ENCODE peak calls at places on chromosomes 3 and 15, in five cellular contexts. H is AG09309, K is NB4, Y is fibroblast of lung, B is GM12878. F is an unnamed sample.

GRCh38 chr3:134449277-134449676 is 36.5 kb downstream of the ANAPC13 start:
- DNase-seq in H (no peak), K (peak), Y (no peak), B (no peak), F (no peak)

GRCh38 chr3:196063456-196063855 is 18.4 kb downstream of the TFRC start:
- DNase-seq in B (no peak), K (no peak), Y (peak), H (peak), F (no peak)

GRCh38 chr3:156448300-156448699 is 106.6 kb downstream of the SSR3 start:
- DNase-seq in B (no peak), K (peak), Y (peak), H (peak), F (no peak)

GRCh38 chr3:126014252-126014651 is 45.3 kb downstream of the ROPN1B start:
- DNase-seq in H (no peak), B (no peak), Y (peak), K (no peak), F (peak)

GRCh38 chr15:65952425-65953053 is 83.2 kb downstream of the RAB11A start:
- DNase-seq in Y (peak), K (peak), B (no peak), H (peak), F (peak)

GRCh38 chr15:77644543-77645247 is 12.0 kb upstream of the LINGO1 start:
- DNase-seq in B (no peak), Y (no peak), H (no peak), K (no peak), F (no peak)

GRCh38 chr3:111539351-111540331 is 2.4 kb upstream of the CD96 start:
- DNase-seq in K (peak), B (peak), H (no peak), Y (peak), F (no peak)

GRCh38 chr3:195859061-195859845 is 47.5 kb upstream of the MUC4 start:
- DNase-seq in H (no peak), Y (peak), B (no peak), K (peak), F (no peak)

GRCh38 chr15:75723171-75723846 is 10.7 kb upstream of the CSPG4 start:
- DNase-seq in B (no peak), K (no peak), H (no peak), Y (no peak), F (no peak)
- H3K4me3 ChIP-seq in B (no peak), K (no peak), H (no peak), Y (no peak), F (no peak)

DNA sequence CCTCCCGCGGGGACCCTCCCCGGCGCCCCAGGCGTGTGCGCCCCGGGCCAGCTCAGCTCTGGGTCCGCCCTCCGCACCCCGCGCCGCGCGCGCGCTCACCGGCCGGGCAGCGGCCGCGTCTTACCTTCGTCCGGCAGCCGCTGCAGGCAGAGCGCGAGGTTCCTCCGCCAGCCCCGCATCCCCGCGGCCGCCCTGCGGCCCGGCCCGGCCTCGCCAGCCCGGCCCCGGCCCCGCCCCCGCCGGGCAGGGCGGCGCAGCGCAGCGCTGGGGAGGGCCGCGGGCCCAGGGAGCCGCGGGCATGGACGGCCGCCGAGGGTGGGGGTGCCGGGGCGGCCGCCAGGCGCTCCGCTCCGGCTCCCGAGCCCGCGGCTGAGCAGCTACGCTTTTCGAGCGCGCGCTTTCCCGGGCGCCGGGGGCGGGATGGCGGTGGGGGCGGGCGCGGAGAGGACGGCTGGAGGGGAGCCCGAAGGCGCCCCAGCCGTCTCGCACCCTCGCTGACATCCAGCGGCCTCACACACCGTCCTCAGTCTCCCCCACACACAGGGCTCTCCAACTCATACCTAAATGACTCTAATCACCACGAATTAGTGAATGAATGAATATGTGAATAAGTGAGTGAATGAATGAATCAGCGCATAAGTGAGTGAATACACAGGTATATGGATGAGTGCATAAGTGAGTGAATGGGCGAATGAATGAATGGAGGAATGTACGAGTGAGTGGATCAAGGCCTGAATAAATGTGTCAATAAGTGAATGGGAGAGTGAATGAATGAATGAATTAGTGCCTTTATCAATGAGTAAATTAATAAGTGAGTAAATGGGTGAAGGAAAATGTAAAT is 48.5 kb upstream of the CCDC174 start:
- DNase-seq in H (no peak), Y (no peak), B (no peak), K (no peak), F (no peak)
- H3K4me3 ChIP-seq in H (no peak), Y (no peak), B (no peak), K (no peak), F (peak)

DNA sequence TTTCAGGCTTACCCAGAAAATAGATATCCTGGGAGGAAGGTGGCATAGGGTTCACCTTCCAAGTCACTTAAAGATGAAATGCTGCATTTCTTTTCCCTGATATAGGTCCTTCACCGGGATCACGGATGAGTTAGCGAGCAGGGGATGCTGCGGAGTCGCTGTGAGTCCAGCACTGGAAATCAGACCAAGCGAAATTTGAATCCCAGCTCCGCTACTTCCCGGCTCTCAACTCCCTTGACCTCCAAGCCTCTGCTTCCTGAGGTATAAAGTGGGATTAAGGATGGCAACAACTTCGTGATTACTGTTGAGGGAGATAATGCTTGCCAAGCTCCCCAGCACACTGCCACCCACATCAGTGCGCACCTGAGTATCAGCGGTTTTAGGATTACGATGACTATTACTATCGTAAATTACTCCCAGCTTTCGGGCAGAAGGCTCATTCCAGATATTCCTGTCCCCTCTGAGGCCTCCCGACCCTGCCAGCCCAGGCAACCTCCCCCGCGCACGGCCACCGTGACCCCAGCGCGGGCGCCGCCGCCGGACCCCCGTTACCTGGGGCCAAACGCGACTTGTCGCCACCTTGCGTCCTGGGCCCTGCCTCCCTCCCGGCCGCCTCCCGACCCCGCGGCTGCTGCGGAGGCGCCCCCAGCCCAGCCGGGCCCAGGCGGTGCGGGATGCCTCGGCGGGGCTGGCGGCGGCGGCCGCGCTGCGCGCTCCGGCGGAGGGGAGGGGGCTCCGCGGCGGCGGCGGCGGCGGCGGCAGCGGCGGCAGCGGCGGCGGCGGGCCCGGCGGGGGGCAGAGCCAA is 542 bp upstream of the GPR27 start:
- DNase-seq in K (no peak), H (no peak), Y (no peak), B (no peak), F (no peak)
- H3K4me3 ChIP-seq in K (no peak), H (no peak), Y (no peak), B (no peak), F (peak)

DNA sequence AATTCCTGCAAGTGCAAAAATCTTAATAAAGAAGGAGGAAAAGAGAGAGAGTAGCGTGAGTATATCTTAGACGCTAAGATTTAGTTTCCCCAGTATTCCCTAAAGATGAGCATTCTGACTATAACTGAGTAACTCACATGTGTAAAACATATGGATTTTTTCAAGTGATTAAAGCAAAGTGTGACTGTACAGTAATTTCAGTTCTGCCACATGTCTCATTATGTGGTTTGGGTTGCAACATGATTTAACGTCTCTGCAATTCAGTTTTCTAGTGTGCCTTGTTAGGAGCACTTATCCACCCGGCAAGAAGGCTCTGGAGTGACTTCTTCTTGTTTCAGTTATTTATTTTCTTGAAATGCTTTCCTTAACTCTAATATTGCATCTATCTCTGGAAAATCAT is 514.1 kb downstream of the ROBO1 start:
- DNase-seq in B (no peak), H (no peak), Y (peak), K (peak), F (no peak)
- H3K4me3 ChIP-seq in B (no peak), H (no peak), Y (no peak), K (no peak), F (no peak)

GRCh38 chr3:143973352-143974021 is 1.9 kb downstream of the DIPK2A start:
- DNase-seq in K (peak), Y (peak), B (no peak), H (no peak), F (no peak)

GRCh38 chr3:143975549-143976152 is 4.0 kb downstream of the DIPK2A start:
- DNase-seq in K (peak), H (no peak), B (no peak), Y (peak), F (no peak)

GRCh38 chr3:143974181-143974876 is 2.7 kb downstream of the DIPK2A start:
- DNase-seq in B (no peak), Y (no peak), H (no peak), K (no peak), F (no peak)

GRCh38 chr3:143972495-143973351 is 1.1 kb downstream of the DIPK2A start:
- DNase-seq in K (peak), Y (peak), B (peak), H (peak), F (peak)

DNA sequence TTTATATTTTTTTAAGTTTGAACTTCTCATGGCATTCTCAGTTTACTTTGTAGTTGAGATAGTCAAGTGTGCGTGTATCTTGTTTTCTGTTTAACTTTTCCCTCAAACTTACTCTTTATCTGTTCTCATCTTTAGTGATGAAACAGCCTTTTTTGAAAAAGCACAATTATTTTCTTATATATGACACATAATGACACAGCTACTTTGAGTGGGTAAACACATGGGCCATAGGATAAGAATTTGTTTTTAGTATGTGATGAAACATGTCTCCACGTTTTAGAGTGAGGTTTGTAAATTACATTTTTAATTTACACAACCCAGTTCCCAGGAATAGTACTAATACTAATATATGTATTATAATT is 3.2 kb downstream of the DIPK2A start:
- DNase-seq in H (no peak), B (no peak), K (no peak), Y (no peak), F (no peak)
- H3K4me3 ChIP-seq in H (peak), B (peak), K (peak), Y (peak), F (peak)